ENCODE peak calls at places on chromosome 1, in four cellular contexts. One of them, this sample, is unnamed.

GRCh38 chr1:168939947-168940223 is 166.6 kb upstream of the ATP1B1 start:
- DNase-seq in type B pancreatic cell: no peak
- DNase-seq in A172: no peak
- DNase-seq in activated T-cell treated with anti-CD3 and anti-CD28 coated beads, Interleukin-2, amount 50 U/mL, for 72 hours: no peak
- DNase-seq in this sample: no peak

GRCh38 chr1:75170006-75170405 is 35.8 kb downstream of the LHX8 start:
- DNase-seq in type B pancreatic cell: no peak
- DNase-seq in A172: no peak
- DNase-seq in activated T-cell treated with anti-CD3 and anti-CD28 coated beads, Interleukin-2, amount 50 U/mL, for 72 hours: no peak
- DNase-seq in this sample: no peak

GRCh38 chr1:24506706-24507422 is 4.2 kb downstream of the RCAN3 start:
- DNase-seq in type B pancreatic cell: peak; percentile 25
- DNase-seq in A172: no peak
- DNase-seq in activated T-cell treated with anti-CD3 and anti-CD28 coated beads, Interleukin-2, amount 50 U/mL, for 72 hours: no peak
- DNase-seq in this sample: no peak

GRCh38 chr1:209600541-209600940 is 17.0 kb downstream of the CAMK1G start:
- DNase-seq in type B pancreatic cell: no peak
- DNase-seq in A172: peak; percentile 62
- DNase-seq in activated T-cell treated with anti-CD3 and anti-CD28 coated beads, Interleukin-2, amount 50 U/mL, for 72 hours: no peak
- DNase-seq in this sample: no peak

GRCh38 chr1:2821970-2822620 is 20.6 kb upstream of the TTC34 start:
- DNase-seq in type B pancreatic cell: no peak
- DNase-seq in A172: no peak
- DNase-seq in activated T-cell treated with anti-CD3 and anti-CD28 coated beads, Interleukin-2, amount 50 U/mL, for 72 hours: peak; percentile 46
- DNase-seq in this sample: peak; percentile 32

GRCh38 chr1:211647666-211648065 is 27.8 kb downstream of the NEK2 start:
- DNase-seq in type B pancreatic cell: no peak
- DNase-seq in A172: no peak
- DNase-seq in activated T-cell treated with anti-CD3 and anti-CD28 coated beads, Interleukin-2, amount 50 U/mL, for 72 hours: no peak
- DNase-seq in this sample: peak; percentile 52

GRCh38 chr1:153774036-153774435 is 1.2 kb upstream of the SLC27A3 start:
- DNase-seq in type B pancreatic cell: no peak
- DNase-seq in A172: no peak
- DNase-seq in activated T-cell treated with anti-CD3 and anti-CD28 coated beads, Interleukin-2, amount 50 U/mL, for 72 hours: no peak
- DNase-seq in this sample: no peak

GRCh38 chr1:205676597-205676996 is 3.7 kb downstream of the SLC45A3 start:
- DNase-seq in type B pancreatic cell: no peak
- DNase-seq in A172: no peak
- DNase-seq in activated T-cell treated with anti-CD3 and anti-CD28 coated beads, Interleukin-2, amount 50 U/mL, for 72 hours: no peak
- DNase-seq in this sample: no peak

GRCh38 chr1:156870734-156871133 is 10.1 kb downstream of the NTRK1 start:
- DNase-seq in type B pancreatic cell: no peak
- DNase-seq in A172: peak; percentile 81
- DNase-seq in activated T-cell treated with anti-CD3 and anti-CD28 coated beads, Interleukin-2, amount 50 U/mL, for 72 hours: peak; percentile 54
- DNase-seq in this sample: no peak

GRCh38 chr1:125119024-125119441 is 3934.3 kb downstream of the SRGAP2C start:
- DNase-seq in type B pancreatic cell: peak; percentile 58
- DNase-seq in A172: no peak
- DNase-seq in activated T-cell treated with anti-CD3 and anti-CD28 coated beads, Interleukin-2, amount 50 U/mL, for 72 hours: no peak
- DNase-seq in this sample: no peak

GRCh38 chr1:9128520-9129371 is at the start of gene GPR157:
- DNase-seq in type B pancreatic cell: peak; percentile 79
- DNase-seq in A172: peak; percentile 22
- DNase-seq in activated T-cell treated with anti-CD3 and anti-CD28 coated beads, Interleukin-2, amount 50 U/mL, for 72 hours: peak; percentile 86
- DNase-seq in this sample: peak; percentile 95

GRCh38 chr1:52364235-52364839 is 1.7 kb downstream of the CC2D1B start:
- DNase-seq in type B pancreatic cell: no peak
- DNase-seq in A172: no peak
- DNase-seq in activated T-cell treated with anti-CD3 and anti-CD28 coated beads, Interleukin-2, amount 50 U/mL, for 72 hours: no peak
- DNase-seq in this sample: no peak

GRCh38 chr1:113401728-113402127 is 11.4 kb downstream of the MAGI3 start:
- DNase-seq in type B pancreatic cell: no peak
- DNase-seq in A172: no peak
- DNase-seq in activated T-cell treated with anti-CD3 and anti-CD28 coated beads, Interleukin-2, amount 50 U/mL, for 72 hours: no peak
- DNase-seq in this sample: no peak

GRCh38 chr1:35278886-35279554 is 10.5 kb downstream of the ZMYM4 start:
- DNase-seq in type B pancreatic cell: no peak
- DNase-seq in A172: no peak
- DNase-seq in activated T-cell treated with anti-CD3 and anti-CD28 coated beads, Interleukin-2, amount 50 U/mL, for 72 hours: no peak
- DNase-seq in this sample: no peak

GRCh38 chr1:155024315-155024714 is 9.3 kb downstream of the DCST2 start:
- DNase-seq in type B pancreatic cell: no peak
- DNase-seq in A172: no peak
- DNase-seq in activated T-cell treated with anti-CD3 and anti-CD28 coated beads, Interleukin-2, amount 50 U/mL, for 72 hours: no peak
- DNase-seq in this sample: no peak

GRCh38 chr1:185886671-185887070 is 152.5 kb downstream of the HMCN1 start:
- DNase-seq in type B pancreatic cell: no peak
- DNase-seq in A172: no peak
- DNase-seq in activated T-cell treated with anti-CD3 and anti-CD28 coated beads, Interleukin-2, amount 50 U/mL, for 72 hours: no peak
- DNase-seq in this sample: no peak

GRCh38 chr1:72432645-72433267 is 150.4 kb upstream of the NEGR1 start:
- DNase-seq in type B pancreatic cell: no peak
- DNase-seq in A172: no peak
- DNase-seq in activated T-cell treated with anti-CD3 and anti-CD28 coated beads, Interleukin-2, amount 50 U/mL, for 72 hours: no peak
- DNase-seq in this sample: no peak

GRCh38 chr1:112840631-112841624 is 115.1 kb downstream of the SLC16A1 start:
- DNase-seq in type B pancreatic cell: no peak
- DNase-seq in A172: peak; percentile 44
- DNase-seq in activated T-cell treated with anti-CD3 and anti-CD28 coated beads, Interleukin-2, amount 50 U/mL, for 72 hours: no peak
- DNase-seq in this sample: no peak

GRCh38 chr1:218164111-218164929 is 120.8 kb upstream of the RRP15 start:
- DNase-seq in type B pancreatic cell: peak; percentile 80
- DNase-seq in A172: peak; percentile 21
- DNase-seq in activated T-cell treated with anti-CD3 and anti-CD28 coated beads, Interleukin-2, amount 50 U/mL, for 72 hours: peak; percentile 12
- DNase-seq in this sample: peak; percentile 37

GRCh38 chr1:226104671-226105121 is 42.2 kb downstream of the H3-3A start:
- DNase-seq in type B pancreatic cell: no peak
- DNase-seq in A172: peak; percentile 65
- DNase-seq in activated T-cell treated with anti-CD3 and anti-CD28 coated beads, Interleukin-2, amount 50 U/mL, for 72 hours: no peak
- DNase-seq in this sample: no peak

GRCh38 chr1:116288201-116288598 is 84.8 kb upstream of the ATP1A1 start:
- DNase-seq in type B pancreatic cell: no peak
- DNase-seq in A172: no peak
- DNase-seq in activated T-cell treated with anti-CD3 and anti-CD28 coated beads, Interleukin-2, amount 50 U/mL, for 72 hours: no peak
- DNase-seq in this sample: no peak

GRCh38 chr1:179550753-179551682 is 24.7 kb downstream of the NPHS2 start:
- DNase-seq in type B pancreatic cell: no peak
- DNase-seq in A172: peak; percentile 81
- DNase-seq in activated T-cell treated with anti-CD3 and anti-CD28 coated beads, Interleukin-2, amount 50 U/mL, for 72 hours: no peak
- DNase-seq in this sample: no peak

GRCh38 chr1:145979746-145980435 is 15.4 kb downstream of the POLR3GL start:
- DNase-seq in type B pancreatic cell: no peak
- DNase-seq in A172: peak; percentile 32
- DNase-seq in activated T-cell treated with anti-CD3 and anti-CD28 coated beads, Interleukin-2, amount 50 U/mL, for 72 hours: peak; percentile 18
- DNase-seq in this sample: peak; percentile 44

This sample was measured in transverse colon.